ENCODE peak calls at places on chromosomes 16 and 17, in five cellular contexts. D is stimulated activated effector memory CD8-positive, alpha-beta T cell treated with anti-CD3 and anti-CD28 coated beads, Interleukin-12 subunit alpha, Interleukin-12 subunit beta, amount 100 ng/mL, for 72 hours; M is psoas muscle; L is iris pigment epithelial cell; O is nephron progenitor cell. G is an unnamed sample.

GRCh38 chr16:30533748-30534367 is 800 bp downstream of the ZNF747 start:
- DNase-seq in D (no peak), M (no peak), L (no peak), O (no peak), G (no peak)

GRCh38 chr17:59825533-59826316 is 67.0 kb downstream of the TUBD1 start:
- DNase-seq in D (peak), M (no peak), L (peak), O (no peak), G (no peak)

GRCh38 chr17:66627985-66628384 is 206.9 kb upstream of the CACNG5 start:
- DNase-seq in D (no peak), M (no peak), L (peak), O (no peak), G (no peak)

GRCh38 chr16:84482951-84483881 is 21.2 kb downstream of the MEAK7 start:
- DNase-seq in D (peak), M (no peak), L (no peak), O (no peak), G (no peak)

GRCh38 chr17:50872710-50873424 is 6.7 kb upstream of the TOB1 start:
- DNase-seq in D (no peak), M (peak), L (peak), O (no peak), G (no peak)

GRCh38 chr16:4477966-4478365 is 1.8 kb downstream of the HMOX2 start:
- DNase-seq in D (no peak), M (no peak), L (peak), O (no peak), G (no peak)

GRCh38 chr17:40916366-40916765 is 21.1 kb downstream of the KRT23 start:
- DNase-seq in D (no peak), M (no peak), L (no peak), O (no peak), G (no peak)

GRCh38 chr16:24302636-24303035 is 46.5 kb downstream of the CACNG3 start:
- DNase-seq in D (no peak), M (no peak), L (no peak), O (no peak), G (no peak)

GRCh38 chr17:72656114-72656763 is 436.2 kb downstream of the SLC39A11 start:
- DNase-seq in D (no peak), M (no peak), L (no peak), O (no peak), G (no peak)

GRCh38 chr16:2825899-2826298 is 4.2 kb upstream of the ZG16B start:
- DNase-seq in D (no peak), M (no peak), L (no peak), O (no peak), G (no peak)

GRCh38 chr17:40341808-40342574 is 22.5 kb downstream of the GJD3 start:
- DNase-seq in D (no peak), M (peak), L (peak), O (peak), G (no peak)

GRCh38 chr17:80989586-80989913 is 2.1 kb upstream of the CHMP6 start:
- DNase-seq in D (no peak), M (no peak), L (no peak), O (no peak), G (no peak)

GRCh38 chr16:10688291-10688690 is 6.4 kb downstream of the TEKT5 start:
- DNase-seq in D (no peak), M (no peak), L (no peak), O (no peak), G (no peak)

G was measured in GM12892.